ENCODE peak calls at places on chromosome 14, in five cellular contexts. V is cardiac muscle cell, M is astrocyte of the cerebellum, B is ovary, Z is lung. A is an unnamed sample.

GRCh38 chr14:69398053-69398817 is at the start of the genes ERH and SLC39A9:
- DNase-seq in V (peak; percentile 98), Z (peak; percentile 98), B (peak; percentile 94), M (peak; percentile 94), A (peak; percentile 90)

GRCh38 chr14:20782280-20782890 is 1.3 kb downstream of the RNASE6 start:
- DNase-seq in V (peak; percentile 16), Z (no peak), M (no peak), B (no peak), A (no peak)

GRCh38 chr14:23095196-23096108 is at the start of gene C14orf119:
- DNase-seq in M (peak; percentile 99), V (peak; percentile 100), B (no peak), Z (peak; percentile 99), A (no peak)

GRCh38 chr14:77140937-77141591 is 527 bp downstream of the ZDHHC22 start:
- DNase-seq in B (no peak), M (no peak), Z (no peak), V (peak; percentile 40), A (no peak)

GRCh38 chr14:92704036-92704804 is 44.2 kb downstream of the LGMN start:
- DNase-seq in B (no peak), M (no peak), Z (no peak), V (no peak), A (no peak)

GRCh38 chr14:67566908-67567307 is 33.2 kb downstream of the PIGH start:
- DNase-seq in B (no peak), M (no peak), Z (no peak), V (peak; percentile 56), A (no peak)

GRCh38 chr14:84323450-84323849 is 1206.5 kb upstream of the FLRT2 start:
- DNase-seq in M (no peak), V (no peak), B (no peak), Z (no peak), A (no peak)

GRCh38 chr14:99246536-99247083 is 25.4 kb downstream of the BCL11B start:
- DNase-seq in M (no peak), B (no peak), Z (no peak), V (no peak), A (no peak)

GRCh38 chr14:54749727-54750126 is 152.9 kb downstream of the GCH1 start:
- DNase-seq in V (no peak), Z (no peak), B (no peak), M (no peak), A (no peak)

GRCh38 chr14:91843437-91843836 is 23.9 kb downstream of the TC2N start:
- DNase-seq in B (no peak), V (no peak), M (no peak), Z (peak; percentile 7), A (no peak)

GRCh38 chr14:99670361-99671229 is 13.5 kb upstream of the CYP46A1 start:
- DNase-seq in B (no peak), M (no peak), V (no peak), Z (no peak), A (no peak)

GRCh38 chr14:54040851-54041250 is 84.2 kb upstream of the BMP4 start:
- DNase-seq in M (peak; percentile 0), Z (no peak), B (no peak), V (no peak), A (no peak)

GRCh38 chr14:23160924-23161522 is 22.4 kb downstream of the SLC7A8 start:
- DNase-seq in B (peak; percentile 71), Z (peak; percentile 59), M (peak; percentile 79), V (peak; percentile 95), A (no peak)

GRCh38 chr14:90819734-90820393 is 3.6 kb upstream of the TTC7B start:
- DNase-seq in B (no peak), Z (no peak), V (no peak), M (no peak), A (no peak)

GRCh38 chr14:73426877-73427276 is 31.5 kb downstream of the NUMB start:
- DNase-seq in Z (no peak), M (peak; percentile 8), B (no peak), V (peak; percentile 60), A (no peak)

GRCh38 chr14:78985668-78986073 is 815.5 kb downstream of the NRXN3 start:
- DNase-seq in M (peak; percentile 98), V (no peak), Z (no peak), B (no peak), A (no peak)

GRCh38 chr14:72856530-72857264 is 37.2 kb downstream of the DPF3 start:
- DNase-seq in B (no peak), V (no peak), Z (no peak), M (no peak), A (no peak)

GRCh38 chr14:64388533-64389243 is 535 bp downstream of the MTHFD1 start:
- DNase-seq in M (no peak), B (no peak), V (peak; percentile 36), Z (no peak), A (no peak)

GRCh38 chr14:104141621-104142091 is 3.3 kb downstream of the KIF26A start:
- DNase-seq in V (no peak), B (no peak), Z (no peak), M (no peak), A (no peak)

GRCh38 chr14:95319312-95320075 is at the start of gene CLMN:
- DNase-seq in M (no peak), B (peak; percentile 62), Z (no peak), V (peak; percentile 38), A (no peak)

GRCh38 chr14:63276492-63277342 is 42.0 kb downstream of the GPHB5 start:
- DNase-seq in B (no peak), M (peak; percentile 45), V (peak; percentile 72), Z (no peak), A (no peak)

GRCh38 chr14:72254940-72255472 is 322.8 kb downstream of the RGS6 start:
- DNase-seq in B (no peak), M (no peak), Z (no peak), V (no peak), A (no peak)

GRCh38 chr14:100692859-100693558 is 33.7 kb upstream of the DLK1 start:
- DNase-seq in V (peak; percentile 79), B (no peak), M (peak; percentile 52), Z (peak; percentile 59), A (no peak)

GRCh38 chr14:92846162-92846897 is 52.2 kb downstream of the GOLGA5 start:
- DNase-seq in M (no peak), Z (no peak), V (peak; percentile 86), B (no peak), A (no peak)

GRCh38 chr14:70873627-70874026 is 33.6 kb upstream of the PCNX1 start:
- DNase-seq in V (no peak), M (no peak), Z (no peak), B (no peak), A (no peak)

GRCh38 chr14:54669759-54670630 is 103.1 kb downstream of the SAMD4A start:
- DNase-seq in V (peak; percentile 66), Z (no peak), B (no peak), M (peak; percentile 87), A (peak; percentile 51)

GRCh38 chr14:56630707-56631106 is 51.1 kb downstream of the TMEM260 start:
- DNase-seq in M (peak; percentile 50), B (no peak), Z (no peak), V (peak; percentile 49), A (no peak)

GRCh38 chr14:95282354-95282985 is 37.2 kb downstream of the CLMN start:
- DNase-seq in B (no peak), M (no peak), V (no peak), Z (no peak), A (no peak)

GRCh38 chr14:42980419-42980818 is 1373.7 kb downstream of the LRFN5 start:
- DNase-seq in V (no peak), M (no peak), B (no peak), Z (no peak), A (no peak)

GRCh38 chr14:105866841-105867321 is 340.5 kb downstream of the TMEM121 start:
- DNase-seq in M (no peak), B (peak; percentile 3), V (no peak), Z (no peak), A (peak; percentile 10)

GRCh38 chr14:99030436-99030835 is 241.6 kb downstream of the BCL11B start:
- DNase-seq in V (no peak), B (no peak), M (no peak), Z (no peak), A (no peak)

GRCh38 chr14:94005324-94005723 is 8.2 kb downstream of the CCDC197 start:
- DNase-seq in Z (no peak), V (no peak), B (no peak), M (no peak), A (no peak)
- TF ChIP-seq CTCF in Z (no peak), V (peak; percentile 44), B (no peak), M (peak; percentile 53), A (peak; percentile 31)

GRCh38 chr14:35261774-35262173 is 30.4 kb upstream of the PSMA6 start:
- DNase-seq in B (no peak), M (no peak), V (peak; percentile 39), Z (no peak), A (no peak)
- TF ChIP-seq CTCF in B (no peak), M (no peak), V (no peak), Z (peak; percentile 10), A (no peak)

DNA sequence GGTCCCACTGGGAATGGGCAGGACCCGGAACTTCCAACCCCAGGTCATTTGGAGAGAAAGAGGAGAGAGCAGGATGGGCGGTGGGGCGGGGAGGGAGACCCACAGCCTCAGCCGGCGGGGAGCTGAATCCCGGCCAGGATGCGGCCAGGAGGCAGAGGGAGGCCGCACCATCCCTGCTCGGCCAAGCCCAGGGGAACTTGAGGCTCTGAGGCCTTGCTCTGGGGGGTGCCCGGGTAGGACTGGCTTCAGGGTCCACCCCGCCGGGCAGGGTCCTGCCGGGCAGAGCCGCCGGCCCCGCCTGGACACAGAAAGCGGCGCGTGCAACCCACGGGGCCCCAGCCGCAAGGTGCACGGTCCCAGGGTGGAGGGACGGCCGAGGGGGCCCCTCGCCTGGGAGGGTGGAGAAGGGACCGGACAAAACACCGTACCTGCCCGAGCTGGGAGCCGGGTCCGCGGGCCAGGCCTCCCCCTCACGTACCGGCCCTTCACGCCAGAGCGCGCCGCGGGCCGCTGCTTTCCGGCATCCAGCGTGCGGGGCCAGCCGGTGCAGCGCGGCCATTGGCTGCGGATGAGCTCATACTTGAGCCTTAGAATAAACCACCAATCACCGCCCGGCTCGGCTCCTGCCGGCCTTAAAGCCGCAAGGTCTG is at the start of gene RPS6KL1:
- DNase-seq in V (peak; percentile 76), M (peak; percentile 33), B (peak; percentile 74), Z (peak; percentile 77), A (peak; percentile 68)
- TF ChIP-seq CTCF in V (no peak), M (no peak), B (no peak), Z (no peak), A (no peak)

DNA sequence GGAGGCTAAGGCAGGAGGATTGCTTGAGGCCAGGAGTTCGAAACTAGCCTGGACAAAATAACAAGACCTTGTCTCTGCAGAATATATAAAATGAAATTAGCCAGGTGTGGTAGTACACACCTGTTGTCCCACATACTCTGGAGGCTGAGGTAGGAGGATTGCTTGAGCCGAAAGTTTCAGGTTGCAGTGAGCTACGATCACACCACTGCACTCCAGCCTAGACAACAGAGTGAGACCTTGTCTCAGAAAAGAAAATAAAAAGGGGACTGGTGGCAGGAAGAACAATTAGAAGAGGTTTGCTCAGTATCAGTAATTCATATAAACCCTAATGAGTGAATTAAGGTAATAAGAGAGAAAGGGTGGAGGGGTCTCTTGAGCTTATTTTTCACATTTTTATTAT is 8.0 kb downstream of the PSMA6 start:
- DNase-seq in B (no peak), M (no peak), V (no peak), Z (no peak), A (no peak)
- TF ChIP-seq CTCF in B (no peak), M (no peak), V (no peak), Z (no peak), A (no peak)

A was measured in natural killer cell.